ENCODE peak calls at places on chromosomes 7 and 10, in seven cellular contexts. One of them, this sample, is unnamed. For H3K9me3, the result is how much of the 10 kb centered on the place peaks cover.

GRCh38 chr10:3783721-3784432 is 1.1 kb downstream of the KLF6 start:
- DNase-seq in uterus: peak
- DNase-seq in endodermal cell: peak
- DNase-seq in HCT116: no peak
- DNase-seq in spleen: no peak
- DNase-seq in psoas muscle: peak
- DNase-seq in fibroblast of lung: peak
- DNase-seq in this sample: no peak

GRCh38 chr7:140841316-140841715 is 83.4 kb downstream of the BRAF start:
- DNase-seq in uterus: no peak
- DNase-seq in endodermal cell: no peak
- DNase-seq in HCT116: no peak
- DNase-seq in spleen: no peak
- DNase-seq in psoas muscle: no peak
- DNase-seq in fibroblast of lung: peak
- DNase-seq in this sample: no peak

GRCh38 chr7:142459557-142459963 is 201.7 kb upstream of the PRSS58 start:
- DNase-seq in uterus: no peak
- DNase-seq in endodermal cell: peak
- DNase-seq in HCT116: peak
- DNase-seq in spleen: no peak
- DNase-seq in psoas muscle: no peak
- DNase-seq in fibroblast of lung: peak
- DNase-seq in this sample: no peak

GRCh38 chr10:2990764-2991163 is 76.6 kb upstream of the PFKP start:
- DNase-seq in uterus: no peak
- DNase-seq in endodermal cell: peak
- DNase-seq in HCT116: no peak
- DNase-seq in spleen: no peak
- DNase-seq in psoas muscle: no peak
- DNase-seq in fibroblast of lung: no peak
- DNase-seq in this sample: no peak

GRCh38 chr10:62341419-62341818 is 32.8 kb upstream of the ZNF365 start:
- DNase-seq in uterus: no peak
- DNase-seq in endodermal cell: no peak
- DNase-seq in HCT116: no peak
- DNase-seq in spleen: no peak
- DNase-seq in psoas muscle: no peak
- DNase-seq in fibroblast of lung: peak
- DNase-seq in this sample: no peak

GRCh38 chr7:151724920-151725584 is 151.9 kb downstream of the PRKAG2 start:
- DNase-seq in uterus: no peak
- DNase-seq in endodermal cell: no peak
- DNase-seq in HCT116: no peak
- DNase-seq in spleen: no peak
- DNase-seq in psoas muscle: no peak
- DNase-seq in fibroblast of lung: no peak
- DNase-seq in this sample: no peak

GRCh38 chr10:51574248-51575067 is 124.9 kb downstream of the CSTF2T start:
- DNase-seq in uterus: no peak
- DNase-seq in endodermal cell: no peak
- DNase-seq in HCT116: no peak
- DNase-seq in spleen: no peak
- DNase-seq in psoas muscle: no peak
- DNase-seq in fibroblast of lung: no peak
- DNase-seq in this sample: no peak

GRCh38 chr10:131200856-131201470 is 110.6 kb downstream of the TCERG1L start:
- DNase-seq in uterus: no peak
- DNase-seq in endodermal cell: peak
- DNase-seq in HCT116: no peak
- DNase-seq in spleen: peak
- DNase-seq in psoas muscle: peak
- DNase-seq in fibroblast of lung: no peak
- DNase-seq in this sample: no peak

GRCh38 chr7:70856889-70857511 is 274.9 kb upstream of the GALNT17 start:
- DNase-seq in uterus: peak
- DNase-seq in endodermal cell: peak
- DNase-seq in HCT116: peak
- DNase-seq in spleen: peak
- DNase-seq in psoas muscle: peak
- DNase-seq in fibroblast of lung: peak
- DNase-seq in this sample: peak

GRCh38 chr7:99124236-99124635 is 19.7 kb downstream of the SMURF1 start:
- DNase-seq in uterus: no peak
- DNase-seq in endodermal cell: no peak
- DNase-seq in HCT116: no peak
- DNase-seq in spleen: no peak
- DNase-seq in psoas muscle: no peak
- DNase-seq in fibroblast of lung: no peak
- DNase-seq in this sample: no peak

GRCh38 chr10:68628576-68629127 is 68.5 kb downstream of the TET1 start:
- DNase-seq in uterus: no peak
- DNase-seq in endodermal cell: no peak
- DNase-seq in HCT116: no peak
- DNase-seq in spleen: no peak
- DNase-seq in psoas muscle: no peak
- DNase-seq in fibroblast of lung: peak
- DNase-seq in this sample: no peak

GRCh38 chr7:77425151-77426051 is 9.3 kb upstream of the GSAP start:
- DNase-seq in uterus: no peak
- DNase-seq in endodermal cell: peak
- DNase-seq in HCT116: peak
- DNase-seq in spleen: no peak
- DNase-seq in psoas muscle: no peak
- DNase-seq in fibroblast of lung: peak
- DNase-seq in this sample: no peak

GRCh38 chr10:30043476-30044270 is 15.7 kb downstream of the JCAD start:
- DNase-seq in uterus: no peak
- DNase-seq in endodermal cell: no peak
- DNase-seq in HCT116: no peak
- DNase-seq in spleen: no peak
- DNase-seq in psoas muscle: no peak
- DNase-seq in fibroblast of lung: no peak
- DNase-seq in this sample: no peak

GRCh38 chr7:92259062-92259461 is 13.3 kb downstream of the ANKIB1 start:
- DNase-seq in uterus: no peak
- DNase-seq in endodermal cell: no peak
- DNase-seq in HCT116: no peak
- DNase-seq in spleen: no peak
- DNase-seq in psoas muscle: no peak
- DNase-seq in fibroblast of lung: no peak
- DNase-seq in this sample: no peak

GRCh38 chr7:38127216-38128207 is 50.5 kb upstream of the STARD3NL start:
- DNase-seq in uterus: no peak
- DNase-seq in endodermal cell: no peak
- DNase-seq in HCT116: no peak
- DNase-seq in spleen: no peak
- DNase-seq in psoas muscle: no peak
- DNase-seq in fibroblast of lung: no peak
- DNase-seq in this sample: no peak

GRCh38 chr10:110617455-110618162 is 26.5 kb upstream of the RBM20 start:
- DNase-seq in uterus: no peak
- DNase-seq in endodermal cell: no peak
- DNase-seq in HCT116: no peak
- DNase-seq in spleen: no peak
- DNase-seq in psoas muscle: no peak
- DNase-seq in fibroblast of lung: no peak
- DNase-seq in this sample: no peak

GRCh38 chr10:51074238-51075028 is at the start of gene PRKG1:
- DNase-seq in uterus: peak
- DNase-seq in endodermal cell: peak
- DNase-seq in HCT116: no peak
- DNase-seq in spleen: peak
- DNase-seq in psoas muscle: peak
- DNase-seq in fibroblast of lung: peak
- DNase-seq in this sample: peak

GRCh38 chr10:86446987-86447386 is 74.6 kb downstream of the WAPL start:
- DNase-seq in uterus: no peak
- DNase-seq in endodermal cell: no peak
- DNase-seq in HCT116: no peak
- DNase-seq in spleen: no peak
- DNase-seq in psoas muscle: no peak
- DNase-seq in fibroblast of lung: peak
- DNase-seq in this sample: no peak

GRCh38 chr7:151351967-151352366 is 10.4 kb downstream of the NUB1 start:
- DNase-seq in uterus: no peak
- DNase-seq in endodermal cell: no peak
- DNase-seq in HCT116: no peak
- DNase-seq in spleen: no peak
- DNase-seq in psoas muscle: no peak
- DNase-seq in fibroblast of lung: no peak
- DNase-seq in this sample: no peak

GRCh38 chr7:155874411-155874810 is 62.1 kb upstream of the SHH start:
- DNase-seq in uterus: no peak
- DNase-seq in endodermal cell: peak
- DNase-seq in HCT116: no peak
- DNase-seq in spleen: peak
- DNase-seq in psoas muscle: no peak
- DNase-seq in fibroblast of lung: no peak
- DNase-seq in this sample: no peak

GRCh38 chr7:44156453-44157010 is 15.4 kb upstream of the MYL7 start:
- DNase-seq in uterus: no peak
- DNase-seq in endodermal cell: peak
- DNase-seq in HCT116: no peak
- DNase-seq in spleen: no peak
- DNase-seq in psoas muscle: no peak
- DNase-seq in fibroblast of lung: no peak
- DNase-seq in this sample: no peak

GRCh38 chr10:182441-183201 is 47.4 kb downstream of the ZMYND11 start:
- DNase-seq in uterus: no peak
- DNase-seq in endodermal cell: no peak
- DNase-seq in HCT116: no peak
- DNase-seq in spleen: no peak
- DNase-seq in psoas muscle: no peak
- DNase-seq in fibroblast of lung: peak
- DNase-seq in this sample: no peak

GRCh38 chr10:80165173-80165572 is 32.6 kb downstream of the PLAC9 start:
- DNase-seq in uterus: no peak
- DNase-seq in endodermal cell: no peak
- DNase-seq in HCT116: no peak
- DNase-seq in spleen: peak
- DNase-seq in psoas muscle: no peak
- DNase-seq in fibroblast of lung: peak
- DNase-seq in this sample: no peak
- TF ChIP-seq CTCF in uterus: no peak
- TF ChIP-seq CTCF in endodermal cell: no peak
- TF ChIP-seq CTCF in HCT116: no peak
- TF ChIP-seq CTCF in spleen: no peak
- TF ChIP-seq CTCF in psoas muscle: peak
- TF ChIP-seq CTCF in fibroblast of lung: peak
- TF ChIP-seq CTCF in this sample: no peak

DNA sequence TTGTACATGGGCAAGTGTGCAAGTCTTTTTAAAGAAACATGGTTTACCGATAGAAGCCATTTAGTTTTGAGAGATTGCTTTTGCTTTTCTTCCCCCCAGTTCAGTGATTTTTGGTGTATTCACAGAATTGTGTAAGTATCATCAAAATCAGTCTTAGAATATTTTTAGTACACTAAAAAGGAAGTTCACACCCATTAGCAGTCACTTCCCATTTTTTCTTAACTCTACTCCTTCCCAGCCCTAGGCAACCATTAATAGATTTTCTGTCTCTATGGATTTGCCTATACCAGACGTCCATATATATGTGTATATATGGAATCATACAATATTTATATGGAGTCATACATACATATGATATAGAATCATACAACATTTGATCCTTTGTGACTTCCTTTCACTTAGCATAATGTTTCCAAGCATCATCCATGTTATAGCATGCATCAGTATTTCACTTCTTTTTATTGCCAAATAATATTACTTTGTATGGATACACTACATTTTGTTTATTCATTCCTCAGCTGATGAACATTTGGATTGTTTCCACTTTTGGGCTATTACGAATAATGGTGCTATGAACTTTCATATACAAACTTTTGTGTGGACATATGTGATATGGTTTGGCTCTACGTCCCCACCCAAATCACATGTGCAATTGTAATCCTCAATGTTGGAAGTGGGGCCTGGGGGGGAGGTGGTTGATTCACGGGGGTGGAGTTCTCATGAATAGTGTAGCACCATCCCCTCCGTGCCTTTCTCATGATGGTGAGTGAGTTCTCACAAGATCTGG is 16.5 kb upstream of the ARL4A start:
- DNase-seq in uterus: no peak
- DNase-seq in endodermal cell: no peak
- DNase-seq in HCT116: no peak
- DNase-seq in spleen: no peak
- DNase-seq in psoas muscle: no peak
- DNase-seq in fibroblast of lung: peak
- DNase-seq in this sample: no peak
- H3K27ac ChIP-seq in uterus: no peak
- H3K27ac ChIP-seq in endodermal cell: no peak
- H3K27ac ChIP-seq in HCT116: no peak
- H3K27ac ChIP-seq in spleen: peak
- H3K27ac ChIP-seq in psoas muscle: no peak
- H3K27ac ChIP-seq in fibroblast of lung: no peak
- H3K27ac ChIP-seq in this sample: no peak

DNA sequence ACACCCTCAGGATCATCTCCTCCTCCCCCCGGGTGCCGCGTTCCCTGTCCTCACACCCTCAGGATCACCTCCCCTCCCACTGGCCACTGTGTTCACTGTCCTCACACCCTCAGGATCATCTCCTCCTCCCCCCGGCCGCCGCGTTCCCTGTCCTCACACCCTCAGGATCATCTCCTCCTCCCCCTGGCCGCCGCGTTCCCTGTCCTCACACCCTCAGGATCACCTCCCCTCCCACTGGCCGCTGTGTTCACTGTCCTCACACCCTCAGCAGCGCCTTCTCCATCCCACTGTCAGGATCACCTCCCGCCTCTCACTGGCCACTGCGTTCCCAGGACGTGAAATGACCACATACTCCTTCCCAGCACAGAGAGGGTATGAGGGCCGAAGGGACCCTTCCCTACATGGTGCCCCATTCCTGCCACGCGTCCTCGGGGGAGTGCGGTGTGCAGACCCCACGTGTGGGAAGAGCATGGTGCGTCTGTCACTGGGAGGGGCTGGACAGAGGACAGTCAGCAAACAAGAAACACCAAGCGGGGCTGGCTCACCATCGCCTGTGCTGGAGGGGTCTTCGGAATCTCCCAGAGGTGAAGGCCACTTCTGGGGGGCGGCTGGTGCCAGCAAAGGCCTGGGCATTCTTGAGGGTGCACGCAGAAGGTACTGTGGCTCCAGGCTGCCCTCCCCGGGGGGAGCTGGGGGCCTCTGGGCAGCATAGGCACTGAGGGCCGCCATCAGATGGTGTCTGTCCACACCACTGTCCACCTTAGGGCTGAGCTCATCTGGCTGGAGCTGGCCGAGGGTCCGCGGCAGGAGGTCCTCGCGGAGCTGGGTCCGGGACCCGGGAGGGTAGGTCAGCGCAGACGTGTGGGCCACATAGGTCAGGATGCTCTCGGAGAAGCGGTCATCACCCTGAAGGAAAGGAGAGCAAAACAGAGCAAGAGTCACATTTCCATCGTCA is 421.0 kb downstream of the PTPRN2 start:
- DNase-seq in uterus: no peak
- DNase-seq in endodermal cell: no peak
- DNase-seq in HCT116: no peak
- DNase-seq in spleen: no peak
- DNase-seq in psoas muscle: no peak
- DNase-seq in fibroblast of lung: no peak
- DNase-seq in this sample: no peak
- H3K9me3 ChIP-seq in uterus: under half
- H3K9me3 ChIP-seq in endodermal cell: half or more
- H3K9me3 ChIP-seq in HCT116: under half
- H3K9me3 ChIP-seq in spleen: under half
- H3K9me3 ChIP-seq in psoas muscle: under half
- H3K9me3 ChIP-seq in fibroblast of lung: under half
- H3K9me3 ChIP-seq in this sample: under half

GRCh38 chr7:47988496-47989386 is 9.3 kb upstream of the HUS1 start:
- DNase-seq in uterus: no peak
- DNase-seq in endodermal cell: no peak
- DNase-seq in HCT116: no peak
- DNase-seq in spleen: no peak
- DNase-seq in psoas muscle: no peak
- DNase-seq in fibroblast of lung: no peak
- DNase-seq in this sample: no peak
- TF ChIP-seq CTCF in uterus: no peak
- TF ChIP-seq CTCF in endodermal cell: peak
- TF ChIP-seq CTCF in HCT116: no peak
- TF ChIP-seq CTCF in spleen: no peak
- TF ChIP-seq CTCF in psoas muscle: no peak
- TF ChIP-seq CTCF in fibroblast of lung: peak
- TF ChIP-seq CTCF in this sample: no peak

This sample was measured in right atrium auricular region.